ENCODE peak calls at places on chromosomes 13 and 19, in six cellular contexts. T is skeletal muscle cell; F is CD4-positive, CD25-positive, alpha-beta regulatory T cell; G is epithelial cell of esophagus; N is left ventricle myocardium inferior; R is heart left ventricle. K is an unnamed sample.

GRCh38 chr19:29884466-29884865 is 57.6 kb upstream of the URI1 start:
- DNase-seq in N (no peak), F (no peak), R (no peak), T (no peak), G (no peak), K (no peak)

GRCh38 chr19:45154064-45154827 is 6.5 kb downstream of the NKPD1 start:
- DNase-seq in G (peak), T (no peak), R (peak), F (no peak), N (no peak), K (peak)

GRCh38 chr19:42206871-42207755 is 10.4 kb downstream of the DEDD2 start:
- DNase-seq in T (no peak), N (no peak), R (peak), F (no peak), G (peak), K (no peak)

GRCh38 chr19:42466521-42467436 is 24.0 kb upstream of the CXCL17 start:
- DNase-seq in F (no peak), T (no peak), N (no peak), G (no peak), R (no peak), K (no peak)

GRCh38 chr19:8612807-8613171 is 2.3 kb upstream of the ADAMTS10 start:
- DNase-seq in F (no peak), T (no peak), N (no peak), G (no peak), R (no peak), K (no peak)

GRCh38 chr13:79533781-79534400 is 52.9 kb downstream of the NDFIP2 start:
- DNase-seq in F (no peak), T (no peak), N (no peak), R (no peak), G (no peak), K (no peak)

GRCh38 chr13:102128216-102128800 is 273.5 kb downstream of the FGF14 start:
- DNase-seq in N (no peak), G (peak), F (no peak), T (peak), R (no peak), K (no peak)

GRCh38 chr13:68927387-68928026 is 1180.1 kb upstream of the ATXN8OS start:
- DNase-seq in N (no peak), G (peak), R (no peak), F (no peak), T (peak), K (no peak)

DNA sequence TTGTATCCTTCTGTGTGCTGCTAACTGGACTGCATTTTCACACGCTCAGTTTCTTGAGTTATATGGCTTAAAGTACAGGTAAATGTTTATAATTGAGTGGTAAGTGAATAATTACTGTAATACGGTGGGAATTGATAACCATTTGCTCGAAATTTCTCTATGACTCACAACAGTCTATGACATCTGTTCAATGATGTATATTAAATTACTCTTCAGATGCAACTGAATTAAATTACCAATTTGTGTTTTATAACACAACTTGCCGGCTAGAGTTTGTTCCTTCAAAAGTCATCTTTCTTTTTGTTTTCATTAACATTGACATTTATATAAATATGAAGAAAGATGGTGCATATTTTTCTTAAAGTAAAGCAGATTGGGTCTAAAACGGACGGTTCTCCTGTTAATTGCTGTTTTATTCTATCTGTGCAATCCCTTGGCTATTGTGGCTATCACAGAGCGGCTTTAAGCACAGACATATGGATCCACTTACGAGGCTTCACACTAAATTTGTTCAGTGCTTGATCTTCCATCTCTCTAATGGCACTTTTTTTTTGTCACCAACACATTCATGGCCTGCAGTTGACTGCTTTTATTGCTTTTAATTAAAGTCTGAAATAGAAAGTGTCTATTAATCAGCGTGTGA is 1291.6 kb upstream of the SLC10A2 start:
- DNase-seq in R (no peak), G (no peak), N (no peak), T (no peak), F (no peak), K (no peak)
- H3K4me3 ChIP-seq in R (no peak), G (no peak), N (no peak), T (no peak), F (no peak), K (no peak)

GRCh38 chr19:47095707-47096704 is 17.6 kb downstream of the ZC3H4 start:
- DNase-seq in N (peak), F (no peak), T (no peak), G (peak), R (peak), K (no peak)

GRCh38 chr19:47098608-47099007 is 15.0 kb downstream of the ZC3H4 start:
- DNase-seq in R (no peak), T (no peak), G (no peak), F (no peak), N (no peak), K (no peak)

GRCh38 chr19:47097396-47098217 is 16.0 kb downstream of the ZC3H4 start:
- DNase-seq in F (no peak), G (no peak), R (peak), T (no peak), N (peak), K (no peak)

GRCh38 chr19:47094557-47095517 is 18.7 kb downstream of the ZC3H4 start:
- DNase-seq in N (no peak), F (peak), R (no peak), T (no peak), G (peak), K (no peak)

DNA sequence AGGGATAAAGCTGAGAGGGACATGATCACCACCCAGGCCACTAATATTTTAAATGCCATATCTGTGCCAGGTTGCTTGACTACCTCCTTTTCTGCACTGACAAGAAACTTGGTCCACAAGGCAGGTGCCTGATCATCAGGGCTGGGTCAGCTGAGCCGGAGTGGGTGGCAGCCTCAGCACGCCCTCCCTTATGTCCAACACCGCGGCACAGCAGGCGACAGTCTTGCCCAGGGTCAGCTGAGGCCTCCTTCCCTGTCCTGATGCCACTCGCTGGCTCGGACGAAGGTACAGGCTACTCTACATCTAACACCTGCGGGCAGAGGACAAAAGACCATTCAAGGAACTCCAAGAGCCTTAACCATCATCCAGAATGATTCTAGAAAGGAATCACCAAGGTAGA is 16.9 kb downstream of the ZC3H4 start:
- DNase-seq in N (peak), F (no peak), T (no peak), G (no peak), R (peak), K (no peak)
- H3K4me3 ChIP-seq in N (no peak), F (no peak), T (no peak), G (no peak), R (no peak), K (no peak)

DNA sequence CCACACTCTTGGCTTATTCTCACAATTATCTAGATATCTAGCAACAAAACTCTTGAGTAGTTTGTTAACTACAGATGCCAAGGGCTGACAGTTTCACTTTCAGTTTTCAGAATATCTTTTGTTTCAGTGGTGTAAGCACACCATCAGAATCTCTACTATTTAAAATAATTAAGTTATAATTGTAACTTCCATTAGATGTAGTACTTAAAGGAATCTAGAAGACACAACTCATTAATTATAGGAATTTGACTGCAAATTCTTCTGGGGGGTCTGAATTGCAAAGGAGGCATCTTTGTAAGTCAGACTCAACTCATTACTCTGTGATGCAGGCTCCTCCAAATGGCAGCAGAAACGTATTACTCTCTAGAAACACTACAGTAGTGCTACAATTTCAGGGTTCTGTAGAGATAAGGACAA is 44.9 kb upstream of the USPL1 start:
- DNase-seq in F (peak), N (no peak), T (peak), R (no peak), G (peak), K (no peak)
- H3K4me3 ChIP-seq in F (peak), N (peak), T (peak), R (peak), G (peak), K (peak)

GRCh38 chr19:53980553-53981407 is 10.7 kb upstream of the CACNG6 start:
- DNase-seq in F (no peak), G (no peak), T (no peak), R (no peak), N (no peak), K (no peak)

GRCh38 chr19:53977991-53978731 is 13.3 kb upstream of the CACNG6 start:
- DNase-seq in F (peak), T (peak), G (peak), N (peak), R (peak), K (peak)

GRCh38 chr19:53981408-53981998 is 9.9 kb upstream of the CACNG6 start:
- DNase-seq in G (no peak), N (no peak), R (no peak), F (no peak), T (no peak), K (no peak)

GRCh38 chr19:53978975-53979801 is 12.2 kb upstream of the CACNG6 start:
- DNase-seq in F (no peak), G (no peak), T (no peak), R (no peak), N (no peak), K (no peak)

DNA sequence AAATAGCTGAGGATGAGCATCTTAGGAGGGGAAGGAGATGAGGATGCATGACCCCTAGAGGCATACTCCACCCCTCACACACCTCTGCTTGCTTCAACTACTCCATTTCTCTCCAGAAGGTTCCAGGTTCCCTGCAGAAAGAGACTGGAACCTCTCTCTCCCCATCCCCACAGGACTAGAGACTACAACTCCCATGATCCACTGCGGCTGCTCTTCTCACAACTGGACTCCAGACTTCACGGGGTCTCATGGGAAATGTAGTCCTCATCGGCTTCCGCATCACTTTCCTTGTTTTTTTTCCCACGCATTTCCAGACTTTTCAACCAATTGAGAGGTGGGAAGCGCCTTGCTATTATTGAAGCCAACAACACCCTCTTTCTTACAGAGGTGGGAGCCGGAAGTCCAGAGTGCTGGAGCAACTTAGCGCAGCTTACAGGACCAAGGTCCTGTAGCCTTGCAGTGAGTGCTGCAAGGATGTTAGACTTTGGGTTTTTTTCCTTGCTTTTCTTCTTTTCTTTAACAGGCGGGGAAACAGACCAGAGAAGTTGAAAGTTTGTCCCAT is 13.9 kb upstream of the CACNG6 start:
- DNase-seq in F (peak), G (peak), R (peak), N (peak), T (peak), K (peak)
- H3K4me3 ChIP-seq in F (peak), G (no peak), R (peak), N (peak), T (peak), K (peak)

GRCh38 chr19:55623130-55623868 is 1.1 kb downstream of the ZNF784 start:
- DNase-seq in R (no peak), N (no peak), F (no peak), G (no peak), T (no peak), K (no peak)
- H3K4me3 ChIP-seq in R (peak), N (peak), F (no peak), G (no peak), T (no peak), K (no peak)

DNA sequence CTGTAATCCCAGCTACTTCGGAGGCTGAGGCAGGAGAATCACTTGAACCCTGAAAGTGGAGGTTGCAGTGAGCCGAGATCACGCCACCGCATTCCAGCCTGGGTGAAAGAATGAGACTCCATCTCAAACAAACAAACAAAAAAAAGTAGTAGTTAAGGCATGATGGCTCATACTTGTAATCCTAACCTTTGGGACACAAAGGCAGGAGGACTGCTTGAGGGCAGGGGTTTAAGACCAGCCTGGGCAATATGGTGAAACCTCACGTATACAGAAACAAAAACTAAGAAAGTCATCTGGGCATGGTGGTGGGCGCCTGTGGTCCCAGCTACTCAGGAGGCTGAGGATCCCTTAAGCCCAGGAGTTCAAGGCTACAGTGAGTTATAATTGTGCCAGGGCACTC is 1.8 kb downstream of the DNMT1 start:
- DNase-seq in F (no peak), N (no peak), G (no peak), T (no peak), R (no peak), K (no peak)
- H3K4me3 ChIP-seq in F (no peak), N (no peak), G (no peak), T (no peak), R (no peak), K (no peak)

GRCh38 chr19:1501200-1501595 is 10.2 kb downstream of the REEP6 start:
- DNase-seq in R (no peak), G (no peak), T (no peak), N (no peak), F (no peak), K (no peak)

GRCh38 chr19:1503925-1504430 is 8.8 kb downstream of the ADAMTSL5 start:
- DNase-seq in F (no peak), T (no peak), N (no peak), G (no peak), R (no peak), K (no peak)

GRCh38 chr19:1505012-1505411 is 7.8 kb downstream of the ADAMTSL5 start:
- DNase-seq in G (no peak), F (no peak), R (no peak), N (no peak), T (no peak), K (no peak)

GRCh38 chr19:1503089-1503924 is 9.5 kb downstream of the ADAMTSL5 start:
- DNase-seq in N (no peak), F (peak), R (no peak), T (no peak), G (peak), K (no peak)

GRCh38 chr19:1502433-1503088 is 10.3 kb downstream of the ADAMTSL5 start:
- DNase-seq in R (no peak), F (no peak), T (no peak), G (no peak), N (no peak), K (no peak)
- H3K4me3 ChIP-seq in R (no peak), F (no peak), T (no peak), G (peak), N (no peak), K (no peak)

K was measured in AG04449.